ENCODE peak calls at places on chromosomes 13 and 19, in ten cellular contexts. D is NCI-H2029; Y is C1 segment of cervical spinal cord; Q is IMR-90; O is NCI-H2081 treated with DMSO at 0.1 percent for 48 hours; H is heart left ventricle; B is OCI-M1; M is effector memory CD4-positive, alpha-beta T cell; G is uterus; S is stimulated activated naive CD4-positive, alpha-beta T cell. C is an unnamed sample.

GRCh38 chr19:5805465-5806132 is 732 bp downstream of the NRTN start:
- DNase-seq in G (no peak), S (peak), Y (no peak), M (peak), D (peak), O (no peak), B (peak), H (peak), Q (peak), C (no peak)

GRCh38 chr13:48412881-48413351 is at the start of gene LPAR6:
- DNase-seq in G (peak), H (peak), S (peak), O (peak), Y (no peak), Q (peak), B (peak), D (no peak), M (no peak), C (no peak)

GRCh38 chr13:82933986-82934385 is 948.3 kb downstream of the SLITRK1 start:
- DNase-seq in Q (no peak), D (no peak), O (no peak), M (no peak), Y (no peak), H (no peak), S (no peak), B (no peak), G (no peak), C (no peak)

GRCh38 chr13:98707309-98707999 is 45.0 kb downstream of the SLC15A1 start:
- DNase-seq in O (no peak), S (no peak), M (no peak), Q (no peak), Y (no peak), G (no peak), B (no peak), D (no peak), H (no peak), C (peak)

GRCh38 chr19:48999481-49000325 is 6.0 kb downstream of the RUVBL2 start:
- DNase-seq in O (no peak), Q (peak), M (peak), B (peak), Y (no peak), D (no peak), G (no peak), H (no peak), S (peak), C (no peak)

GRCh38 chr13:30376426-30377311 is 45.6 kb upstream of the UBE2L5 start:
- DNase-seq in H (no peak), Q (no peak), M (peak), G (no peak), Y (no peak), D (peak), S (peak), O (no peak), B (no peak), C (peak)

GRCh38 chr19:38449518-38449917 is 16.0 kb downstream of the RYR1 start:
- DNase-seq in S (no peak), G (no peak), Y (no peak), H (no peak), D (no peak), Q (no peak), O (no peak), B (no peak), M (no peak), C (no peak)

GRCh38 chr19:46599716-46600392 is 1.3 kb upstream of the CALM3 start:
- DNase-seq in Y (no peak), Q (no peak), G (no peak), B (no peak), H (no peak), M (no peak), D (peak), O (no peak), S (no peak), C (no peak)

GRCh38 chr19:38070573-38070972 is 153.4 kb downstream of the DPF1 start:
- DNase-seq in S (no peak), Y (no peak), D (peak), O (no peak), B (no peak), G (no peak), M (no peak), Q (peak), H (no peak), C (no peak)

GRCh38 chr19:9043524-9043923 is 33.3 kb upstream of the MUC16 start:
- DNase-seq in B (no peak), G (no peak), D (no peak), Q (no peak), O (no peak), M (no peak), S (no peak), Y (no peak), H (no peak), C (no peak)

GRCh38 chr19:39293394-39293793 is 2.8 kb upstream of the IFNL1 start:
- DNase-seq in D (no peak), O (no peak), B (no peak), M (no peak), S (no peak), Y (no peak), Q (no peak), G (no peak), H (no peak), C (no peak)

GRCh38 chr13:45068036-45069001 is 52.0 kb upstream of the GTF2F2 start:
- DNase-seq in S (no peak), H (no peak), D (peak), G (no peak), Q (no peak), B (no peak), Y (no peak), O (no peak), M (no peak), C (no peak)

GRCh38 chr19:38209671-38210457 is 14.2 kb downstream of the DPF1 start:
- DNase-seq in G (peak), Q (peak), H (peak), B (no peak), M (no peak), O (no peak), S (no peak), Y (no peak), D (no peak), C (no peak)

GRCh38 chr13:30493670-30494381 is 28.1 kb upstream of the HMGB1 start:
- DNase-seq in M (no peak), B (no peak), G (no peak), Y (no peak), Q (no peak), S (no peak), H (no peak), O (no peak), D (peak), C (no peak)

GRCh38 chr19:23436944-23437343 is 41.7 kb upstream of the ZNF91 start:
- DNase-seq in O (no peak), G (no peak), S (no peak), D (no peak), B (peak), Y (no peak), H (no peak), M (no peak), Q (no peak), C (no peak)

GRCh38 chr13:42396901-42397670 is 125.1 kb downstream of the AKAP11 start:
- DNase-seq in H (no peak), Q (no peak), B (no peak), O (no peak), S (no peak), M (no peak), Y (no peak), D (no peak), G (no peak), C (no peak)

GRCh38 chr13:43561081-43561480 is 225.7 kb downstream of the ENOX1 start:
- DNase-seq in S (no peak), M (no peak), O (no peak), Y (no peak), D (no peak), G (no peak), Q (no peak), B (no peak), H (no peak), C (no peak)

GRCh38 chr13:25762288-25762687 is 289.5 kb downstream of the SHISA2 start:
- DNase-seq in M (no peak), Y (no peak), O (no peak), H (no peak), G (no peak), Q (no peak), D (no peak), B (no peak), S (no peak), C (no peak)

GRCh38 chr13:74464656-74465055 is 330.5 kb upstream of the KLF12 start:
- DNase-seq in H (peak), O (peak), D (no peak), M (no peak), Y (no peak), Q (no peak), G (no peak), B (no peak), S (no peak), C (no peak)

GRCh38 chr13:49802410-49802809 is 9.9 kb upstream of the KPNA3 start:
- DNase-seq in O (no peak), H (no peak), S (no peak), B (peak), Q (no peak), M (no peak), D (no peak), Y (no peak), G (no peak), C (no peak)

GRCh38 chr13:97018029-97018819 is 23.9 kb upstream of the OXGR1 start:
- DNase-seq in Y (no peak), Q (peak), B (peak), D (no peak), S (peak), G (peak), O (no peak), M (peak), H (peak), C (no peak)

GRCh38 chr19:51977346-51977745 is 9.3 kb downstream of the ZNF350 start:
- DNase-seq in S (no peak), D (no peak), G (no peak), H (no peak), B (no peak), M (no peak), Y (no peak), O (no peak), Q (no peak), C (no peak)

GRCh38 chr13:45784755-45785675 is 66.5 kb downstream of the SIAH3 start:
- DNase-seq in S (no peak), H (no peak), M (no peak), G (no peak), Q (no peak), Y (no peak), D (no peak), B (no peak), O (no peak), C (no peak)

GRCh38 chr13:40200273-40200978 is 466.0 kb downstream of the FOXO1 start:
- DNase-seq in B (no peak), H (no peak), S (no peak), O (no peak), Y (no peak), M (no peak), D (no peak), G (no peak), Q (no peak), C (no peak)

GRCh38 chr13:35552172-35552844 is 75.8 kb upstream of the MAB21L1 start:
- DNase-seq in Q (peak), H (no peak), M (no peak), D (no peak), G (no peak), Y (no peak), S (no peak), O (no peak), B (no peak), C (no peak)

GRCh38 chr19:1767464-1767933 is 14.2 kb downstream of the ONECUT3 start:
- DNase-seq in D (peak), B (peak), O (no peak), M (peak), Y (no peak), H (no peak), S (peak), Q (no peak), G (no peak), C (no peak)

GRCh38 chr13:111110054-111110453 is 5.1 kb upstream of the ARHGEF7 start:
- DNase-seq in Y (no peak), Q (no peak), S (no peak), O (no peak), M (no peak), H (no peak), G (no peak), B (no peak), D (no peak), C (no peak)

GRCh38 chr13:111638233-111638632 is 317.8 kb downstream of the TEX29 start:
- DNase-seq in D (no peak), Y (no peak), B (no peak), Q (no peak), H (no peak), O (no peak), G (no peak), S (no peak), M (no peak), C (no peak)

GRCh38 chr13:49560270-49561063 is 24.9 kb downstream of the RCBTB1 start:
- DNase-seq in D (no peak), G (no peak), Y (no peak), Q (peak), S (no peak), H (no peak), M (no peak), O (no peak), B (no peak), C (no peak)

GRCh38 chr19:2461751-2462634 is 5.2 kb upstream of the LMNB2 start:
- DNase-seq in Y (no peak), H (no peak), G (no peak), Q (peak), S (peak), M (peak), B (no peak), O (no peak), D (no peak), C (peak)

GRCh38 chr19:57103573-57104277 is 16.1 kb upstream of the USP29 start:
- DNase-seq in D (peak), S (peak), Y (no peak), M (peak), O (no peak), Q (peak), B (peak), H (peak), G (peak), C (peak)

GRCh38 chr13:60226507-60226906 is 62.8 kb upstream of the DIAPH3 start:
- DNase-seq in S (no peak), D (no peak), Q (peak), B (peak), O (no peak), G (no peak), M (no peak), Y (no peak), H (no peak), C (no peak)

GRCh38 chr19:17340871-17341357 is 3.6 kb downstream of the GTPBP3 start:
- DNase-seq in G (no peak), D (no peak), S (no peak), O (no peak), Q (no peak), M (no peak), Y (no peak), H (no peak), B (no peak), C (no peak)

GRCh38 chr13:72963762-72964161 is 95.0 kb upstream of the KLF5 start:
- DNase-seq in M (no peak), B (peak), Q (no peak), D (no peak), G (no peak), H (no peak), O (no peak), Y (no peak), S (no peak), C (no peak)

GRCh38 chr19:18167975-18168645 is 5.5 kb upstream of the IFI30 start:
- DNase-seq in D (no peak), Q (peak), H (no peak), G (no peak), O (no peak), Y (no peak), M (peak), S (peak), B (peak), C (peak)

GRCh38 chr13:106534844-106535551 is 464 bp downstream of the EFNB2 start:
- DNase-seq in Y (no peak), B (no peak), S (peak), O (no peak), G (no peak), Q (peak), D (no peak), M (no peak), H (no peak), C (no peak)

GRCh38 chr19:3690551-3691371 is 9.5 kb downstream of the PIP5K1C start:
- DNase-seq in Y (no peak), M (no peak), B (no peak), Q (no peak), D (no peak), S (no peak), G (no peak), O (no peak), H (no peak), C (no peak)

GRCh38 chr19:32364040-32364439 is 18.6 kb downstream of the ZNF507 start:
- DNase-seq in O (no peak), Q (no peak), B (no peak), D (no peak), Y (no peak), S (no peak), G (no peak), M (no peak), H (no peak), C (no peak)

GRCh38 chr19:33763661-33764343 is 32.9 kb upstream of the KCTD15 start:
- DNase-seq in O (no peak), D (no peak), Y (no peak), H (no peak), G (no peak), B (no peak), Q (no peak), M (no peak), S (no peak), C (no peak)

GRCh38 chr13:87677334-87678234 is 6.4 kb downstream of the SLITRK5 start:
- DNase-seq in D (no peak), Q (no peak), O (no peak), H (no peak), M (peak), B (peak), Y (no peak), G (no peak), S (peak), C (no peak)

C was measured in stimulated activated naive B cell treated with anti-CD40 and anti-IgM and Interleukin-4, amounts not matched to agents 10 μg/mL and 1 μg/mL and 100 μg/mL, for 72 hours.